ENCODE peak calls at places on chromosomes 7 and 10, in five cellular contexts. I is mammary epithelial cell; N is CD8-positive, alpha-beta memory T cell; K is endothelial cell of umbilical vein; D is naive thymus-derived CD4-positive, alpha-beta T cell. T is an unnamed sample.

GRCh38 chr7:79790863-79791262 is 337.4 kb upstream of the MAGI2 start:
- DNase-seq in I (no peak), N (no peak), K (no peak), D (no peak), T (no peak)

GRCh38 chr7:84705701-84706100 is 481.2 kb downstream of the SEMA3D start:
- DNase-seq in I (peak; percentile 62), N (no peak), K (no peak), D (no peak), T (no peak)

GRCh38 chr7:20435305-20435704 is 104.6 kb downstream of the ITGB8 start:
- DNase-seq in I (no peak), N (no peak), K (peak; percentile 25), D (no peak), T (no peak)

GRCh38 chr7:148722340-148723165 is 23.9 kb downstream of the CUL1 start:
- DNase-seq in I (no peak), N (no peak), K (peak; percentile 8), D (no peak), T (no peak)

GRCh38 chr10:5416981-5417380 is 4.6 kb downstream of the NET1 start:
- DNase-seq in I (no peak), N (no peak), K (no peak), D (no peak), T (no peak)

GRCh38 chr10:11472158-11472753 is 139.2 kb downstream of the USP6NL start:
- DNase-seq in I (peak; percentile 45), N (peak; percentile 47), K (peak; percentile 40), D (peak; percentile 54), T (no peak)

GRCh38 chr10:95450188-95450587 is 111.0 kb downstream of the SORBS1 start:
- DNase-seq in I (no peak), N (no peak), K (no peak), D (no peak), T (no peak)

GRCh38 chr7:19522486-19522885 is 186.4 kb downstream of the POLR1F start:
- DNase-seq in I (peak; percentile 89), N (no peak), K (no peak), D (no peak), T (peak; percentile 21)

GRCh38 chr10:99945286-99945685 is 64.5 kb downstream of the DNMBP start:
- DNase-seq in I (peak; percentile 50), N (no peak), K (peak; percentile 88), D (no peak), T (no peak)

GRCh38 chr10:112716924-112717348 is 233.1 kb upstream of the TCF7L2 start:
- DNase-seq in I (peak; percentile 6), N (no peak), K (peak; percentile 85), D (no peak), T (no peak)

GRCh38 chr7:100102950-100103840 is 1.8 kb downstream of the AP4M1 start:
- DNase-seq in I (no peak), N (no peak), K (no peak), D (no peak), T (no peak)

GRCh38 chr10:15591431-15591830 is 128.3 kb downstream of the ITGA8 start:
- DNase-seq in I (no peak), N (no peak), K (no peak), D (no peak), T (no peak)

GRCh38 chr7:155439311-155440017 is 18.5 kb upstream of the EN2 start:
- DNase-seq in I (no peak), N (no peak), K (no peak), D (no peak), T (no peak)

GRCh38 chr10:18737841-18738240 is 78.6 kb downstream of the ARL5B start:
- DNase-seq in I (no peak), N (no peak), K (no peak), D (no peak), T (no peak)

GRCh38 chr7:103100348-103100747 is 25.4 kb downstream of the ARMC10 start:
- DNase-seq in I (no peak), N (no peak), K (no peak), D (no peak), T (no peak)

GRCh38 chr7:118264836-118265235 is 40.3 kb downstream of the ANKRD7 start:
- DNase-seq in I (peak; percentile 3), N (no peak), K (no peak), D (no peak), T (no peak)

GRCh38 chr7:142880886-142881505 is 4.5 kb downstream of the TRPV6 start:
- DNase-seq in I (no peak), N (peak; percentile 13), K (peak; percentile 42), D (peak; percentile 53), T (no peak)

GRCh38 chr7:155489862-155490696 is 32.1 kb downstream of the EN2 start:
- DNase-seq in I (no peak), N (no peak), K (no peak), D (no peak), T (no peak)

GRCh38 chr7:151837285-151838042 is 39.5 kb downstream of the PRKAG2 start:
- DNase-seq in I (no peak), N (no peak), K (no peak), D (no peak), T (no peak)

GRCh38 chr10:15439381-15439837 is 68.3 kb upstream of the FAM171A1 start:
- DNase-seq in I (peak; percentile 3), N (no peak), K (peak; percentile 62), D (no peak), T (no peak)

GRCh38 chr10:71767420-71768035 is 5.8 kb downstream of the VSIR start:
- DNase-seq in I (no peak), N (no peak), K (peak; percentile 43), D (no peak), T (peak; percentile 94)

GRCh38 chr10:71766717-71767419 is 6.5 kb downstream of the VSIR start:
- DNase-seq in I (peak; percentile 89), N (no peak), K (peak; percentile 54), D (no peak), T (peak; percentile 95)

GRCh38 chr10:71763352-71764127 is 9.8 kb downstream of the VSIR start:
- DNase-seq in I (no peak), N (no peak), K (no peak), D (no peak), T (no peak)

GRCh38 chr10:71765907-71766716 is 7.2 kb downstream of the VSIR start:
- DNase-seq in I (no peak), N (no peak), K (no peak), D (no peak), T (peak; percentile 21)

DNA sequence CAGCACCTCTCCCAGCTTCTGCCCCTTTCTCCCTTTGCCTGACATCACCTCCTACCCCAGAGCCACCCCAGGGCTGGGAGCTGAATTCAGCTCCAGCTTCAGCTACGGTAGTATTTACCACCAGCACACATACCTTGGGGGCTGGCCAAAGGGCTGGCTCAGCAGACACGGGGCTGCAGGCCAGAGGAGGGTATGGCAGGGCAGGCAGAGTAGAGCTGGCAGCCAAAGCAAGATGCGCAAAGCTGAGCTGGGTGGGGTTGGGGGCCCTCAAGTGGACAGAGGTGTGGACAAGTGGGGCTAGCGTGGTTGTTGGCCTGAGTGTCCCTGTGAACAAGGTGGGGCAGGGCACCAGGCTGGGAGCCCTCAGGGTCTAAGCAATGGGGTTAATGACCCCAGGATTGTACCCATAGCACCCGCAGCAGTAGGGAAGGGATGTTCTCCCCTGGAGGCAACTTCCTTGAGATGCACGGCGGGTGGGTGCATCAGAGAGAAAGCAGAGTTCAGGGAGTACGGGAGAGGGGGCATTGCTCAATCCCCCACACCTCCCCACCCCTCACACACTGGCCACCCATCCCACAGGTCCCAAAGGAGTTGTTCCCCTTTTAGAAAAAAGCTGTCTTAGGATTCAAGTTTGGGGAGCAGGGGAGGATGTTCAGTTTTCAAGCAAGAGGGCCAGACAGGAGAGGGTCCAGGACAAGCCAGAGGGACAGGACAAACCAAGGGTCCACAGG is 8.0 kb downstream of the VSIR start:
- DNase-seq in I (no peak), N (no peak), K (no peak), D (no peak), T (peak; percentile 80)
- H3K4me1 ChIP-seq in I (peaks cover 68% of the 10 kb centered on the region), N (peaks cover 98% of the 10 kb centered on the region), K (peaks cover 34% of the 10 kb centered on the region), D (peaks cover 94% of the 10 kb centered on the region), T (peaks cover 88% of the 10 kb centered on the region)

DNA sequence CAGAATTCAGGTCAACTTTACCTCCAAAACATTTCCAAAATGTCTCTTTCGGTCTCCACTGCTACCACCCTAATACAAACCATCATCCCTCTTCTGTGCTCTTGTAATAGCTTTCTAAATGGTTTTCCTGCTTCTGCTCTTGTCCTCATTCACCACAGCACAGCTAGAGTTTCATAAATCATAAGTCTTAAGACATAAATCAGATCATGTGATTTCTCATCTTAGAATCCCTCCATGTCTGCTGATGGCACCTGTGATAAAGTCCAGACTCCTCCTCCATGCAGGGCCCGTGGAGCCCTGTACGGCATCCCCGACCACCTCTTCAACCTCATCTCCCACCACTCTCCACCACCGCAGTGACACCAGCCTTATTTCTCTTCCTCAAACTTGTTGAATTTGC is 212.3 kb upstream of the MKLN1 start:
- DNase-seq in I (no peak), N (no peak), K (no peak), D (no peak), T (no peak)
- H3K4me1 ChIP-seq in I (peaks cover 11% of the 10 kb centered on the region), N (peaks cover 12% of the 10 kb centered on the region), K (peaks cover 17% of the 10 kb centered on the region), D (peaks cover 12% of the 10 kb centered on the region), T (peaks cover 14% of the 10 kb centered on the region)

GRCh38 chr10:13706175-13706574 is 119.4 kb downstream of the PRPF18 start:
- DNase-seq in I (no peak), N (no peak), K (no peak), D (no peak), T (no peak)

GRCh38 chr10:13707156-13707881 is 120.6 kb downstream of the PRPF18 start:
- DNase-seq in I (peak; percentile 80), N (no peak), K (peak; percentile 91), D (peak; percentile 32), T (peak; percentile 51)

GRCh38 chr10:13709931-13710690 is 123.3 kb downstream of the PRPF18 start:
- DNase-seq in I (no peak), N (no peak), K (no peak), D (no peak), T (no peak)

GRCh38 chr10:13706604-13707003 is 119.8 kb downstream of the PRPF18 start:
- DNase-seq in I (peak; percentile 33), N (no peak), K (no peak), D (no peak), T (no peak)

DNA sequence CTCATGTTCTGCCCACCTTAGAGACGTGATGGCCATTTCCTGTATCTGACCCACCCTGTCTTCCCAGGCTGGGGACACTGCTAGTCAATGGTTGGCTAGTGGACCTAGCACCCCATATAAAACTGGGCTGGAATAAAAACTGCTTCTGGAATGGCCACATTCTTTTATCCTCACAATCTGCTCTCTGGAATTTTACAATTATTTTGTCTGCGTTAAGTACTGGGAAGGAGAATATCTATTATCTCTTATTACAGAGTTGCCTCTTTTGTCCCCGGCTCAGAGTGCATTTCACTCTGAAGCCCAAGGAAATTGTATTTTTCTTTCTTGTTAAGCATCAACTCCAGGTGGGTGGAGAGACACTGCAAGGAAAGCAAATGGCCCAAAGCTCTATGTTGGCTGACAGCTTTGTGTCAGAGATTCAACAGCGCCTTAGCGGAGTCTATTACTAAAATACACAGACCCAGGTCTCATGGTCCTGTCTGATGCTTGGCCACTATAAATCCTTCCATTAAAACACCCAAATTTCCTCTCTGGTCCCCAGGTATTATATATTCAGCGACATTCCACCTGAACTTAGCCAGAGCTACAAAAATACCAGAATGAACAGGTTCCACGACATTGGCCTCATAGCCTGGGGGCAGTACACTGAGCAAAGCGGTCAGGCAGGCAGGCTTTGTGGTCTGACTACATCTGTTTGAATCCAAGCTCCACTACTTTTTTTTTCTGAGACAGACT is 121.7 kb downstream of the PRPF18 start:
- DNase-seq in I (peak; percentile 82), N (no peak), K (no peak), D (no peak), T (peak; percentile 93)
- H3K4me1 ChIP-seq in I (peaks cover 40% of the 10 kb centered on the region), N (peaks cover 12% of the 10 kb centered on the region), K (peaks cover 70% of the 10 kb centered on the region), D (no peaks in the 10 kb centered on the region), T (peaks cover 49% of the 10 kb centered on the region)

DNA sequence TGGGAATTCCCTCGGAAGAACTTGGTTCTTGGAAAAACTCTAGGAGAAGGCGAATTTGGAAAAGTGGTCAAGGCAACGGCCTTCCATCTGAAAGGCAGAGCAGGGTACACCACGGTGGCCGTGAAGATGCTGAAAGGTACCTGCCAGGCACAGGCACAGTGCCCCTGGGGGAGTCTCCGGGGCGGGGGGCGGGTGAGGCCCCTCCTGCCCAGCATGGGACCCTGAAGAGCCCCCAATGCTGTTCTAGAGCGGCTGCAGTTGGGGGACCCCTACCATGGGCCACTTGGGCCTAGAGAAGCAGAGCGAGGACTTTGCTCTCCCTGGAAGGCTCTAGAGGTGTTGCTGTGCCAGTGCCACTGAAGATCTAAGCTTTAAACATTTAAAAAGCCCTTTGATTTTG is 21.6 kb upstream of the CSGALNACT2 start:
- DNase-seq in I (no peak), N (no peak), K (no peak), D (no peak), T (no peak)
- H3K4me1 ChIP-seq in I (no peaks in the 10 kb centered on the region), N (peaks cover 17% of the 10 kb centered on the region), K (peaks cover 6% of the 10 kb centered on the region), D (peaks cover 15% of the 10 kb centered on the region), T (no peaks in the 10 kb centered on the region)

T was measured in PC-9.